ENCODE peak calls at places on chromosome 13, in four cellular contexts. L, N, I and B are unnamed samples.

GRCh38 chr13:85812282-85812681 is 13.1 kb upstream of the SLITRK6 start:
- DNase-seq in N (no peak), L (no peak), I (no peak), B (no peak)

GRCh38 chr13:33108620-33109019 is 92.4 kb downstream of the KL start:
- DNase-seq in L (no peak), N (no peak), I (no peak), B (no peak)

GRCh38 chr13:44373601-44374347 is at the start of gene SERP2:
- DNase-seq in I (no peak), L (no peak), N (no peak), B (peak; percentile 30)

GRCh38 chr13:113371061-113371460 is 7.1 kb upstream of the GRTP1 start:
- DNase-seq in L (no peak), I (no peak), N (no peak), B (no peak)

GRCh38 chr13:99965329-99966000 is 6.1 kb downstream of the ZIC5 start:
- DNase-seq in N (no peak), L (no peak), I (no peak), B (no peak)

GRCh38 chr13:47334173-47334572 is 437.3 kb upstream of the HTR2A start:
- DNase-seq in N (no peak), I (no peak), L (no peak), B (no peak)

GRCh38 chr13:76882431-76882830 is 3.8 kb downstream of the KCTD12 start:
- DNase-seq in I (no peak), N (no peak), L (peak; percentile 44), B (no peak)

GRCh38 chr13:67438465-67438864 is 208.3 kb upstream of the PCDH9 start:
- DNase-seq in L (no peak), N (no peak), I (no peak), B (no peak)

GRCh38 chr13:111035861-111036260 is 79.2 kb upstream of the ARHGEF7 start:
- DNase-seq in N (no peak), L (no peak), I (no peak), B (no peak)

GRCh38 chr13:51746802-51747201 is 57.2 kb downstream of the DHRS12 start:
- DNase-seq in L (no peak), I (no peak), N (no peak), B (no peak)

GRCh38 chr13:78787189-78787588 is 128.2 kb upstream of the OBI1 start:
- DNase-seq in N (peak; percentile 47), L (no peak), I (no peak), B (no peak)

GRCh38 chr13:50742353-50742752 is 101.1 kb downstream of the DLEU7 start:
- DNase-seq in N (no peak), L (no peak), I (no peak), B (no peak)

GRCh38 chr13:33640832-33641231 is 177.1 kb upstream of the RFC3 start:
- DNase-seq in L (no peak), I (no peak), N (no peak), B (no peak)